ENCODE peak calls at places on chromosomes 16 and 17, in five cellular contexts. U is bronchial epithelial cell, I is heart left ventricle, B is astrocyte of the spinal cord, W is prostate gland. N is an unnamed sample.

GRCh38 chr17:36755586-36755985 is 154.2 kb downstream of the MRM1 start:
- DNase-seq in U (peak), W (peak), I (no peak), B (no peak), N (peak)

GRCh38 chr16:50615891-50616290 is 65.2 kb downstream of the SNX20 start:
- DNase-seq in I (no peak), W (no peak), U (no peak), B (no peak), N (no peak)

GRCh38 chr17:56978441-56979090 is 635 bp downstream of the SCPEP1 start:
- DNase-seq in U (peak), W (no peak), B (peak), I (no peak), N (no peak)

GRCh38 chr16:74573622-74574021 is 33.3 kb downstream of the GLG1 start:
- DNase-seq in B (no peak), W (no peak), U (no peak), I (no peak), N (no peak)

GRCh38 chr17:80720624-80721577 is 176.3 kb downstream of the RPTOR start:
- DNase-seq in U (peak), I (no peak), B (peak), W (no peak), N (peak)

GRCh38 chr16:81555660-81556059 is 111.1 kb downstream of the CMIP start:
- DNase-seq in B (no peak), W (no peak), U (no peak), I (no peak), N (no peak)

GRCh38 chr16:77558786-77559185 is 124.0 kb upstream of the ADAMTS18 start:
- DNase-seq in I (no peak), W (no peak), B (no peak), U (no peak), N (no peak)

GRCh38 chr16:74718741-74719610 is 18.3 kb upstream of the MLKL start:
- DNase-seq in U (no peak), W (no peak), B (no peak), I (no peak), N (no peak)

GRCh38 chr17:13822671-13823070 is 220.9 kb upstream of the HS3ST3A1 start:
- DNase-seq in W (no peak), B (no peak), I (no peak), U (no peak), N (no peak)

GRCh38 chr17:52244689-52245088 is 86.2 kb upstream of the CA10 start:
- DNase-seq in I (no peak), W (no peak), U (no peak), B (no peak), N (no peak)

GRCh38 chr17:2406903-2407790 is 6.3 kb upstream of the MNT start:
- DNase-seq in I (peak), B (peak), W (no peak), U (peak), N (peak)

GRCh38 chr17:43401293-43401692 is 2.5 kb downstream of the ARL4D start:
- DNase-seq in U (peak), I (no peak), W (no peak), B (peak), N (peak)

GRCh38 chr16:57475711-57476339 is 10.5 kb downstream of the DOK4 start:
- DNase-seq in B (peak), I (no peak), U (no peak), W (no peak), N (peak)

GRCh38 chr17:31907342-31907975 is 6.0 kb upstream of the UTP6 start:
- DNase-seq in I (peak), W (peak), B (peak), U (peak), N (peak)

GRCh38 chr16:29825145-29826044 is 5.1 kb downstream of the MVP start:
- DNase-seq in I (peak), U (peak), B (peak), W (no peak), N (no peak)

GRCh38 chr16:67429799-67430503 is 970 bp upstream of the HSD11B2 start:
- DNase-seq in I (no peak), B (no peak), U (no peak), W (no peak), N (no peak)
- H3K4me3 ChIP-seq in I (peak), B (no peak), U (peak), W (peak), N (peak)

GRCh38 chr17:6139447-6139832 is 69.3 kb downstream of the WSCD1 start:
- DNase-seq in I (no peak), U (no peak), B (no peak), W (no peak), N (no peak)
- TF ChIP-seq CTCF in I (no peak), U (no peak), B (no peak), W (no peak), N (no peak)

GRCh38 chr16:11326084-11326736 is 19.0 kb upstream of the RMI2 start:
- DNase-seq in I (no peak), U (no peak), B (peak), W (no peak), N (no peak)

GRCh38 chr16:11327277-11328171 is 17.7 kb upstream of the RMI2 start:
- DNase-seq in I (no peak), B (no peak), W (no peak), U (no peak), N (no peak)

GRCh38 chr16:11328172-11329079 is 16.8 kb upstream of the RMI2 start:
- DNase-seq in W (no peak), B (peak), U (peak), I (peak), N (peak)

GRCh38 chr16:11325404-11326083 is 19.7 kb upstream of the RMI2 start:
- DNase-seq in B (no peak), W (no peak), U (no peak), I (no peak), N (no peak)

GRCh38 chr16:11326737-11327276 is 18.5 kb upstream of the RMI2 start:
- DNase-seq in U (no peak), W (no peak), I (no peak), B (no peak), N (no peak)
- H3K4me3 ChIP-seq in U (no peak), W (no peak), I (no peak), B (no peak), N (no peak)

GRCh38 chr17:17387017-17387416 is 83.8 kb downstream of the NT5M start:
- DNase-seq in I (no peak), U (peak), W (no peak), B (no peak), N (peak)

GRCh38 chr17:17385502-17385901 is 82.3 kb downstream of the NT5M start:
- DNase-seq in W (no peak), B (no peak), U (no peak), I (peak), N (no peak)

GRCh38 chr17:17388657-17389496 is 85.7 kb downstream of the NT5M start:
- DNase-seq in B (peak), I (no peak), W (no peak), U (no peak), N (no peak)

GRCh38 chr17:17386143-17386800 is 83.1 kb downstream of the NT5M start:
- DNase-seq in I (peak), U (no peak), W (no peak), B (no peak), N (no peak)

DNA sequence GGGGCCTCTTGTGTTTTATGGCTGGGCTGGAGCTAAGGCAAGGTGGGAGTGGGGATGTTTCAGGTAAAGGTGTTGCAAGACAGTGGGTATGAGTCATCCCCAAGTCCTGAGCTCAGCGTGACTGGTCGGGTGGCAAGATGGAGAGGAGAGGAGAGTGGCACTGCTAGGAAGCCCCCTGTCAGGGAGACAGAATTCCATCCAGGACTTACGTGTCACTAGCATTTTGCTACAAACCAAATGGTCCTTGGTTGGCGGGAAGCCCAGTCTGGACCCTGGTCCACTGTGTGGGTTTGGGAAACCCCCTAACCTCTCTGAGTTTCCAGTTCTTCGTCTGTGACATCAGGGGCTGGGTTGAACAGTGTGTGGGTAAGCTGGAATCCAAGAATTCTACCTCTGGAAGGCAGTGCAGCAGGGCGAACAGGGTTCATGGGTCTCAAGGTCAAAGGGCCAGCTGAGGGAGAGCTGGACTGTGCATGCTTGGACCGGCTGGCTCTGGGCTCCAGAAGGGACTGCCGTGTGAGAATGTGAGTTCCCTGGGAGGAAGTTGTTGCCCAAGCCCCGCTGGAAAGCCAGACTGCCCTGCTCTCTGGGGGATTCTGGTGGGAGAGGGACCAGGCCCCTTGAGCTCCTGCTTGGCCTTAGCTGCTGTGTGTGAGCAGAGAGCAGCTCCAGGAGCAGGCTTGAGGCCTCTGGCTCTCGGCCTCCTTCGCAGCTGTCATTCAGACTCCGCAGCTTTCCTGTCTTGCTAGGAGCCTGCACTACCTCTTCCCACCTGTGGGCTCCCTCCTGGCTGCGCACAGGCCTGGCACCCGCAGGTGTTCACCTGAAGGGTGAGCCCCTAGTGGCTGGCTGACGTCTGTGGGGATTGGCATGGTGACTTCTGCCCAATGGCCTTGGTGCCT is 84.5 kb downstream of the NT5M start:
- DNase-seq in B (no peak), U (peak), W (no peak), I (peak), N (peak)
- TF ChIP-seq CTCF in B (peak), U (peak), W (no peak), I (no peak), N (peak)

GRCh38 chr16:86569843-86570447 is 3.3 kb downstream of the FOXC2 start:
- DNase-seq in I (no peak), U (no peak), W (no peak), B (no peak), N (no peak)

GRCh38 chr16:86568677-86569623 is 2.3 kb downstream of the FOXC2 start:
- DNase-seq in B (no peak), U (no peak), W (no peak), I (no peak), N (no peak)

GRCh38 chr16:86566966-86567700 is 504 bp downstream of the FOXC2 start:
- DNase-seq in W (no peak), I (no peak), U (no peak), B (peak), N (peak)

GRCh38 chr16:86566601-86566965 is at the start of gene FOXC2:
- DNase-seq in W (peak), I (peak), U (peak), B (peak), N (peak)

DNA sequence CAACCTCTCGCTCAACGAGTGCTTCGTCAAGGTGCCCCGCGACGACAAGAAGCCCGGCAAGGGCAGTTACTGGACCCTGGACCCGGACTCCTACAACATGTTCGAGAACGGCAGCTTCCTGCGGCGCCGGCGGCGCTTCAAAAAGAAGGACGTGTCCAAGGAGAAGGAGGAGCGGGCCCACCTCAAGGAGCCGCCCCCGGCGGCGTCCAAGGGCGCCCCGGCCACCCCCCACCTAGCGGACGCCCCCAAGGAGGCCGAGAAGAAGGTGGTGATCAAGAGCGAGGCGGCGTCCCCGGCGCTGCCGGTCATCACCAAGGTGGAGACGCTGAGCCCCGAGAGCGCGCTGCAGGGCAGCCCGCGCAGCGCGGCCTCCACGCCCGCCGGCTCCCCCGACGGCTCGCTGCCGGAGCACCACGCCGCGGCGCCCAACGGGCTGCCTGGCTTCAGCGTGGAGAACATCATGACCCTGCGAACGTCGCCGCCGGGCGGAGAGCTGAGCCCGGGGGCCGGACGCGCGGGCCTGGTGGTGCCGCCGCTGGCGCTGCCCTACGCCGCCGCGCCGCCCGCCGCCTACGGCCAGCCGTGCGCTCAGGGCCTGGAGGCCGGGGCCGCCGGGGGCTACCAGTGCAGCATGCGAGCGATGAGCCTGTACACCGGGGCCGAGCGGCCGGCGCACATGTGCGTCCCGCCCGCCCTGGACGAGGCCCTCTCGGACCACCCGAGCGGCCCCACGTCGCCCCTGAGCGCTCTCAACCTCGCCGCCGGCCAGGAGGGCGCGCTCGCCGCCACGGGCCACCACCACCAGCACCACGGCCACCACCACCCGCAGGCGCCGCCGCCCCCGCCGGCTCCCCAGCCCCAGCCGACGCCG is 1.3 kb downstream of the FOXC2 start:
- DNase-seq in U (no peak), I (no peak), B (peak), W (no peak), N (peak)
- H3K4me3 ChIP-seq in U (peak), I (peak), B (peak), W (no peak), N (peak)

GRCh38 chr16:55502801-55503366 is 6.0 kb upstream of the LPCAT2 start:
- DNase-seq in W (peak), I (peak), U (no peak), B (peak), N (no peak)
- TF ChIP-seq CTCF in W (no peak), I (peak), U (peak), B (no peak), N (no peak)

GRCh38 chr17:58329808-58330543 is 1.4 kb upstream of the TSPOAP1 start:
- DNase-seq in U (no peak), W (no peak), I (no peak), B (no peak), N (no peak)
- H3K4me3 ChIP-seq in U (no peak), W (no peak), I (no peak), B (no peak), N (no peak)

GRCh38 chr17:17439971-17440843 is 36.6 kb upstream of the MED9 start:
- DNase-seq in W (no peak), U (peak), B (peak), I (no peak), N (peak)
- TF ChIP-seq CTCF in W (no peak), U (peak), B (peak), I (peak), N (peak)

DNA sequence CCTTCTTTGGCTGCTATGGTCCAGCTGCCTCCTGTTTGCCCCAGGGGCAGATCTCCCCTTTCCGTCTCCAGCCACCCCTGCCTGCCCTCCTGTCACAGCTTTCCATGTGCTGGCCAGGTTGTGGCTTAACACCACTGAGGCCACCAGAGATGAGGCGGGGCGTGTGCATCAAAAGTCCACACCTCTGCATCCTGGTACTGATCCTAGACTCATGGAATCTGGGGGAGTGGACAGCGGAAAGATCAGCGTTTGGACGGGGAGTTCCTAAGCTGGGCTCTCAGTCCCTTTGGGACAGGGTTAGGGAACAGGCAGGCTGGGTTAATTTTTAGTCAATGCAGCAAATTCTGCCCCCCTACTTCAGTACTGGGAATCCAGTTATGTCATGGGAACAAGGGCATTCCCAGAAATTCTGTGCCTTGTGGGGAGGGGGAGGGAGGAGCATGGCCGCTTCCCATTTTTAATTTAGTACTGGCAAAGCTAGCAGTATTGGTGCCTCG is 3.9 kb downstream of the IGFBP4 start:
- DNase-seq in I (peak), W (no peak), B (no peak), U (no peak), N (no peak)
- H3K4me3 ChIP-seq in I (peak), W (no peak), B (peak), U (no peak), N (no peak)

DNA sequence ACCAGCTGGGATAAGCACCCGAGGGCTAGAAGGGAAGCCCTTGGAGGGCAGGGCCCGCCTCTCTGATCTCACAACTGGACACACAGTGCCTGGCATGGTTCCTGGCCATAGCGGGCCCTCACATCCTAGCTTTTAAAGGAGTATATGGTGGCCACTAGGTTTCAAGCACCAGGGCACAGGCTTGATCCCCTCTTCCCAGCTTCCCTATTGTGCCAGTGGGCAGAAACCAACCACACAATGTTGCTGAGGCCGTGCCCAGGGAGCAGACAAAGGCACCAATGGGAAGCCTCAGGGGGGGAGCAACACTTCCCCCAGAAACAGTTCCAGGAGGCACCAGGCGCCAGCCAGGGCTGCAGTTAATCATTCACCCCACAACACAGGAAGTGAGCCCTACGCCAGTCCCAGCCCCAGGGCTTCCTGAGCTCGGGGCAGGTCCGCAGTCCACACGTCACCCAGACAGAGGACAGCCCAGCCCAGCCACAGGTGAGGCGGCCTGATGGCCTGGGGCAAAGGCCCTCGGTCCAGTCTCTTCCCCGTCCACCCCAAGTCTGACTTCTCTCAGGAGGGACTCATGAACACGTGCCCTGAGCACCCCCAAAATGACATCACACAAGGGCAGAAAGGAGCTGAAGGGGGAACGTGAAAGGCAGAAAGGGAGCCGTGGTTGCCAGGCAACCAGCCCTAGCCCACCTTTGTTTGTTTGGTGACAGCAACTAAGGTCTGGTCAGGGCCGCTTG is 12.8 kb downstream of the SMIM5 start:
- DNase-seq in B (no peak), W (peak), U (peak), I (no peak), N (peak)
- TF ChIP-seq CTCF in B (no peak), W (no peak), U (no peak), I (no peak), N (no peak)

N was measured in epithelial cell of esophagus.